ENCODE peak calls at places on chromosomes 7 and 10, in nine cellular contexts. Q is A549, T is HepG2, E is SK-N-SH, S is K562, X is GM23338, U is HCT116, H is GM12878, G is Panc1. M is an unnamed sample.

GRCh38 chr7:11127988-11128387 is 154.3 kb downstream of the PHF14 start:
- DNase-seq in U (no peak), X (no peak), S (no peak), G (no peak), Q (no peak), E (no peak), T (no peak), H (no peak), M (no peak)

GRCh38 chr7:123749537-123749857 is 694 bp upstream of the WASL start:
- DNase-seq in T (peak; percentile 68), H (no peak), Q (peak; percentile 82), G (no peak), X (no peak), S (peak; percentile 72), E (no peak), U (peak; percentile 55), M (peak; percentile 64)

GRCh38 chr7:68009716-68010115 is 1013.1 kb downstream of the TYW1 start:
- DNase-seq in E (no peak), T (no peak), Q (no peak), U (no peak), G (no peak), H (no peak), X (no peak), S (no peak), M (no peak)

GRCh38 chr7:4739528-4739992 is 35.9 kb upstream of the AP5Z1 start:
- DNase-seq in E (peak; percentile 77), X (no peak), U (no peak), T (peak; percentile 84), Q (peak; percentile 83), G (no peak), H (no peak), S (peak; percentile 65), M (no peak)

GRCh38 chr7:80883188-80884025 is 35.4 kb downstream of the SEMA3C start:
- DNase-seq in H (no peak), E (no peak), Q (peak; percentile 96), U (peak; percentile 98), X (no peak), S (no peak), T (peak; percentile 8), G (peak; percentile 97), M (no peak)

GRCh38 chr10:97065128-97065527 is 120.6 kb downstream of the SLIT1 start:
- DNase-seq in E (no peak), S (no peak), X (no peak), T (no peak), Q (peak; percentile 34), G (no peak), H (no peak), U (no peak), M (no peak)

GRCh38 chr7:17528636-17529035 is 230.2 kb downstream of the AHR start:
- DNase-seq in E (no peak), T (no peak), U (no peak), S (no peak), X (no peak), Q (no peak), G (no peak), H (no peak), M (no peak)

GRCh38 chr7:27605283-27605682 is 57.4 kb downstream of the HIBADH start:
- DNase-seq in E (no peak), S (no peak), Q (peak; percentile 24), U (no peak), X (peak; percentile 24), G (no peak), T (no peak), H (no peak), M (no peak)

GRCh38 chr10:115829501-115830215 is 443.3 kb downstream of the GFRA1 start:
- DNase-seq in Q (peak; percentile 4), G (no peak), X (peak; percentile 18), E (no peak), S (no peak), H (no peak), T (no peak), U (no peak), M (no peak)

GRCh38 chr7:101243786-101244384 is 996 bp downstream of the FIS1 start:
- DNase-seq in T (no peak), H (no peak), X (peak; percentile 82), U (no peak), E (peak; percentile 95), G (no peak), Q (no peak), S (peak; percentile 89), M (no peak)

GRCh38 chr10:1422275-1422674 is 315.1 kb downstream of the ADARB2 start:
- DNase-seq in H (no peak), Q (no peak), U (no peak), X (no peak), G (no peak), E (no peak), T (no peak), S (no peak), M (no peak)

GRCh38 chr7:542935-543789 is 23.5 kb upstream of the PDGFA start:
- DNase-seq in T (peak; percentile 37), H (no peak), G (peak; percentile 64), Q (peak; percentile 81), S (no peak), U (no peak), E (no peak), X (no peak), M (no peak)

GRCh38 chr10:102785818-102786217 is 42.1 kb downstream of the WBP1L start:
- DNase-seq in E (no peak), X (no peak), G (no peak), S (no peak), U (no peak), H (no peak), T (no peak), Q (no peak), M (no peak)

GRCh38 chr10:6200588-6201510 is 1.9 kb upstream of the PFKFB3 start:
- DNase-seq in E (peak; percentile 46), S (no peak), X (peak; percentile 55), Q (peak; percentile 33), U (no peak), T (peak; percentile 56), H (no peak), G (no peak), M (no peak)

GRCh38 chr7:148914208-148914777 is 30.2 kb upstream of the EZH2 start:
- DNase-seq in G (peak; percentile 51), U (peak; percentile 71), S (peak; percentile 60), H (no peak), X (no peak), Q (peak; percentile 18), E (no peak), T (no peak), M (peak; percentile 43)

GRCh38 chr7:148912151-148912550 is 28.1 kb upstream of the EZH2 start:
- DNase-seq in H (no peak), G (no peak), T (no peak), E (no peak), S (no peak), U (no peak), Q (no peak), X (no peak), M (no peak)

GRCh38 chr7:148912758-148913541 is 28.9 kb upstream of the EZH2 start:
- DNase-seq in U (peak; percentile 27), Q (no peak), H (peak; percentile 57), E (no peak), X (no peak), T (no peak), G (peak; percentile 20), S (no peak), M (no peak)

GRCh38 chr7:148909560-148909959 is 25.5 kb upstream of the EZH2 start:
- DNase-seq in H (no peak), S (no peak), Q (no peak), X (no peak), E (no peak), G (no peak), T (no peak), U (no peak), M (no peak)

GRCh38 chr7:148911626-148912025 is 27.5 kb upstream of the EZH2 start:
- DNase-seq in S (no peak), G (no peak), X (no peak), Q (no peak), E (no peak), T (no peak), H (no peak), U (peak; percentile 15), M (no peak)
- H3K27ac ChIP-seq in S (no peak overlapping the region), G (no peak overlapping the region), X (no peak overlapping the region), Q (no peak overlapping the region), E (no peak overlapping the region), T (no peak overlapping the region), H (no peak overlapping the region), U (no peak overlapping the region), M (no peak overlapping the region)

DNA sequence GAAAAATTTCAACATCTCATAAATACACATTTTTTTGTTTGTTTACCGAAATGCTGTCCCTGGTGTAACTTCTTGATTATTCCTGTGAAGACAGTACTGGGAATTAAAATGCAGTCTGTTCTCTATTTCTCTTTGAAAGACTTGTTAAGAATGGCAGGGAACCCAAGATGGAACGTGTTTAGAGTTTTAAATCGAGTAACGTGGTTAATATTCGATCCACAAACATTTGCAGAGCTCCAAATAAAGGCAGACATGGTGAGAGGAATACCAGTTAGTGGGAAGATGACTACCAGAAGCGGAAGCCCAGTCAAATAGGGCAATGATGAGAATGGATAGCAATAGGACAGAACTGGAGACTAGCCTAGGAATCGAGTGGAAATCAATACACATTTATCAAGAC is 6.7 kb downstream of the PON3 start:
- DNase-seq in G (no peak), Q (no peak), T (no peak), X (no peak), E (no peak), H (no peak), S (no peak), U (no peak), M (no peak)
- TF ChIP-seq CTCF in G (no peak), Q (no peak), T (no peak), X (no peak), E (no peak), H (no peak), S (no peak), U (no peak), M (no peak)

GRCh38 chr10:18608581-18608980 is 42.8 kb downstream of the NSUN6 start:
- DNase-seq in E (no peak), Q (peak; percentile 45), U (no peak), H (no peak), T (no peak), G (no peak), S (no peak), X (no peak), M (no peak)

GRCh38 chr10:18607979-18608378 is 43.4 kb downstream of the NSUN6 start:
- DNase-seq in E (peak; percentile 5), Q (peak; percentile 24), G (no peak), X (no peak), S (no peak), H (no peak), T (no peak), U (no peak), M (no peak)

GRCh38 chr10:18610517-18610916 is 40.9 kb downstream of the NSUN6 start:
- DNase-seq in G (peak; percentile 70), H (no peak), E (peak; percentile 5), S (peak; percentile 27), U (peak; percentile 72), Q (peak; percentile 95), X (no peak), T (peak; percentile 98), M (no peak)

GRCh38 chr10:18607503-18607902 is 43.9 kb downstream of the NSUN6 start:
- DNase-seq in Q (peak; percentile 82), S (peak; percentile 54), X (no peak), T (peak; percentile 37), H (no peak), U (peak; percentile 72), E (peak; percentile 60), G (no peak), M (no peak)

GRCh38 chr10:18606051-18606730 is 45.2 kb downstream of the NSUN6 start:
- DNase-seq in H (no peak), Q (no peak), E (no peak), U (no peak), T (no peak), G (no peak), S (no peak), X (no peak), M (no peak)
- TF ChIP-seq REST in H (no peak), Q (no peak), E (no peak), U (no peak), T (no peak), G (no peak), S (no peak), X (no peak), M (no peak)

GRCh38 chr10:69459101-69459805 is 8.0 kb downstream of the TSPAN15 start:
- DNase-seq in T (no peak), E (no peak), U (no peak), S (no peak), X (no peak), H (no peak), G (no peak), Q (no peak), M (no peak)
- H3K27ac ChIP-seq in T (no peak overlapping the region), E (no peak overlapping the region), U (peak overlapping the region; percentile 69), S (no peak overlapping the region), X (no peak overlapping the region), H (no peak overlapping the region), G (peak overlapping the region; percentile 48), Q (peak overlapping the region; percentile 2), M (no peak overlapping the region)

M was measured in HL-60.